ENCODE peak calls at places on chromosome 11, in nine cellular contexts. One of them, this sample, is unnamed.

GRCh38 chr11:92397356-92397755 is 172.7 kb downstream of the FAT3 start:
- DNase-seq in brain microvascular endothelial cell: no peak
- DNase-seq in PC-9: no peak
- DNase-seq in A549: no peak
- DNase-seq in NT2/D1: peak
- DNase-seq in dorsolateral prefrontal cortex: no peak
- DNase-seq in SJCRH30: no peak
- DNase-seq in CD4-positive, CD25-positive, alpha-beta regulatory T cell: no peak
- DNase-seq in upper lobe of right lung: no peak
- DNase-seq in this sample: no peak

GRCh38 chr11:100221791-100222190 is 465.3 kb upstream of the ARHGAP42 start:
- DNase-seq in dorsolateral prefrontal cortex: no peak
- DNase-seq in SJCRH30: no peak
- DNase-seq in CD4-positive, CD25-positive, alpha-beta regulatory T cell: no peak
- DNase-seq in upper lobe of right lung: no peak
- DNase-seq in brain microvascular endothelial cell: no peak
- DNase-seq in PC-9: no peak
- DNase-seq in A549: no peak
- DNase-seq in NT2/D1: no peak
- DNase-seq in this sample: no peak

GRCh38 chr11:2789331-2789730 is 89.5 kb upstream of the KCNQ1OT1 start:
- DNase-seq in PC-9: no peak
- DNase-seq in A549: no peak
- DNase-seq in CD4-positive, CD25-positive, alpha-beta regulatory T cell: no peak
- DNase-seq in dorsolateral prefrontal cortex: peak
- DNase-seq in SJCRH30: no peak
- DNase-seq in upper lobe of right lung: no peak
- DNase-seq in NT2/D1: no peak
- DNase-seq in brain microvascular endothelial cell: no peak
- DNase-seq in this sample: no peak

GRCh38 chr11:9765320-9766101 is 101.6 kb downstream of the SWAP70 start:
- DNase-seq in dorsolateral prefrontal cortex: no peak
- DNase-seq in brain microvascular endothelial cell: peak
- DNase-seq in PC-9: peak
- DNase-seq in upper lobe of right lung: no peak
- DNase-seq in A549: no peak
- DNase-seq in NT2/D1: peak
- DNase-seq in CD4-positive, CD25-positive, alpha-beta regulatory T cell: no peak
- DNase-seq in SJCRH30: peak
- DNase-seq in this sample: no peak

GRCh38 chr11:3877252-3878035 is 22.0 kb downstream of the STIM1 start:
- DNase-seq in CD4-positive, CD25-positive, alpha-beta regulatory T cell: no peak
- DNase-seq in SJCRH30: no peak
- DNase-seq in dorsolateral prefrontal cortex: no peak
- DNase-seq in brain microvascular endothelial cell: no peak
- DNase-seq in A549: no peak
- DNase-seq in upper lobe of right lung: no peak
- DNase-seq in PC-9: no peak
- DNase-seq in NT2/D1: no peak
- DNase-seq in this sample: peak

GRCh38 chr11:57287884-57288283 is 36.9 kb downstream of the TNKS1BP1 start:
- DNase-seq in CD4-positive, CD25-positive, alpha-beta regulatory T cell: no peak
- DNase-seq in brain microvascular endothelial cell: no peak
- DNase-seq in A549: no peak
- DNase-seq in dorsolateral prefrontal cortex: no peak
- DNase-seq in upper lobe of right lung: no peak
- DNase-seq in SJCRH30: no peak
- DNase-seq in PC-9: no peak
- DNase-seq in NT2/D1: no peak
- DNase-seq in this sample: no peak

GRCh38 chr11:38553033-38553432 is 1955.0 kb upstream of the RAG2 start:
- DNase-seq in A549: no peak
- DNase-seq in SJCRH30: peak
- DNase-seq in upper lobe of right lung: no peak
- DNase-seq in NT2/D1: no peak
- DNase-seq in CD4-positive, CD25-positive, alpha-beta regulatory T cell: no peak
- DNase-seq in brain microvascular endothelial cell: no peak
- DNase-seq in PC-9: no peak
- DNase-seq in dorsolateral prefrontal cortex: no peak
- DNase-seq in this sample: no peak

GRCh38 chr11:9773524-9773923 is 109.6 kb downstream of the SWAP70 start:
- DNase-seq in NT2/D1: no peak
- DNase-seq in dorsolateral prefrontal cortex: no peak
- DNase-seq in SJCRH30: no peak
- DNase-seq in A549: no peak
- DNase-seq in CD4-positive, CD25-positive, alpha-beta regulatory T cell: no peak
- DNase-seq in PC-9: no peak
- DNase-seq in upper lobe of right lung: no peak
- DNase-seq in brain microvascular endothelial cell: no peak
- DNase-seq in this sample: no peak

GRCh38 chr11:122150484-122151124 is 34.6 kb upstream of the BLID start:
- DNase-seq in SJCRH30: no peak
- DNase-seq in NT2/D1: no peak
- DNase-seq in CD4-positive, CD25-positive, alpha-beta regulatory T cell: no peak
- DNase-seq in upper lobe of right lung: no peak
- DNase-seq in PC-9: no peak
- DNase-seq in A549: no peak
- DNase-seq in brain microvascular endothelial cell: no peak
- DNase-seq in dorsolateral prefrontal cortex: no peak
- DNase-seq in this sample: no peak

GRCh38 chr11:122155765-122156527 is 39.9 kb upstream of the BLID start:
- DNase-seq in brain microvascular endothelial cell: no peak
- DNase-seq in CD4-positive, CD25-positive, alpha-beta regulatory T cell: no peak
- DNase-seq in PC-9: no peak
- DNase-seq in upper lobe of right lung: no peak
- DNase-seq in dorsolateral prefrontal cortex: no peak
- DNase-seq in SJCRH30: no peak
- DNase-seq in A549: no peak
- DNase-seq in NT2/D1: no peak
- DNase-seq in this sample: no peak

GRCh38 chr11:122154227-122154626 is 38.2 kb upstream of the BLID start:
- DNase-seq in CD4-positive, CD25-positive, alpha-beta regulatory T cell: no peak
- DNase-seq in A549: no peak
- DNase-seq in SJCRH30: no peak
- DNase-seq in dorsolateral prefrontal cortex: no peak
- DNase-seq in NT2/D1: no peak
- DNase-seq in brain microvascular endothelial cell: no peak
- DNase-seq in upper lobe of right lung: no peak
- DNase-seq in PC-9: no peak
- DNase-seq in this sample: no peak

GRCh38 chr11:122155001-122155400 is 39.0 kb upstream of the BLID start:
- DNase-seq in upper lobe of right lung: no peak
- DNase-seq in SJCRH30: no peak
- DNase-seq in NT2/D1: no peak
- DNase-seq in CD4-positive, CD25-positive, alpha-beta regulatory T cell: no peak
- DNase-seq in brain microvascular endothelial cell: no peak
- DNase-seq in PC-9: no peak
- DNase-seq in dorsolateral prefrontal cortex: no peak
- DNase-seq in A549: no peak
- DNase-seq in this sample: no peak

DNA sequence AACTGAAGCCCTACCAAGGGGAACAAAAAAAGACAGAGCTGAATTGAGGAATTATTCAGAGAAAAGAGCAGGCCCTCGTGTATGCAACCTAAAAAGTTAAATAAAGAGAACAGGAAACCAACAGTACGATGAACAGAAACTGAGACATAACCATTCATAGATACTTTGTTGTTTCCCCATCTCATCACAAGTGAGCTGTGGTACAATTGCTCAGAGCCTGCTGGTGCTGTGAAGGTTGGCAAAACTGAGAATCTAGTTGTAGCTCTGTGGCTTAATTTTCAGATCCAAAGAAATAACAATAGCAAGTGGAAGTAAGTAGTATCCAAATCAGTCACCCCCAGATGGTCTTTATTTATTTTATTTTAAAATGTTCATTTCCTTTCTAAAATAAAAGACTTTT is 37.7 kb upstream of the BLID start:
- DNase-seq in A549: no peak
- DNase-seq in brain microvascular endothelial cell: no peak
- DNase-seq in CD4-positive, CD25-positive, alpha-beta regulatory T cell: no peak
- DNase-seq in PC-9: no peak
- DNase-seq in SJCRH30: no peak
- DNase-seq in upper lobe of right lung: no peak
- DNase-seq in dorsolateral prefrontal cortex: no peak
- DNase-seq in NT2/D1: no peak
- DNase-seq in this sample: no peak
- H3K4me3 ChIP-seq in A549: peak
- H3K4me3 ChIP-seq in brain microvascular endothelial cell: no peak
- H3K4me3 ChIP-seq in CD4-positive, CD25-positive, alpha-beta regulatory T cell: no peak
- H3K4me3 ChIP-seq in PC-9: no peak
- H3K4me3 ChIP-seq in SJCRH30: no peak
- H3K4me3 ChIP-seq in upper lobe of right lung: no peak
- H3K4me3 ChIP-seq in dorsolateral prefrontal cortex: peak
- H3K4me3 ChIP-seq in NT2/D1: no peak
- H3K4me3 ChIP-seq in this sample: no peak

GRCh38 chr11:118339281-118340045 is 3.0 kb downstream of the CD3D start:
- DNase-seq in PC-9: no peak
- DNase-seq in CD4-positive, CD25-positive, alpha-beta regulatory T cell: peak
- DNase-seq in upper lobe of right lung: no peak
- DNase-seq in A549: no peak
- DNase-seq in SJCRH30: no peak
- DNase-seq in NT2/D1: no peak
- DNase-seq in brain microvascular endothelial cell: no peak
- DNase-seq in dorsolateral prefrontal cortex: no peak
- DNase-seq in this sample: no peak

GRCh38 chr11:118340437-118340836 is 2.1 kb downstream of the CD3D start:
- DNase-seq in PC-9: no peak
- DNase-seq in upper lobe of right lung: no peak
- DNase-seq in dorsolateral prefrontal cortex: no peak
- DNase-seq in A549: no peak
- DNase-seq in NT2/D1: no peak
- DNase-seq in brain microvascular endothelial cell: no peak
- DNase-seq in SJCRH30: no peak
- DNase-seq in CD4-positive, CD25-positive, alpha-beta regulatory T cell: no peak
- DNase-seq in this sample: no peak

GRCh38 chr11:118341749-118342489 is 586 bp downstream of the CD3D start:
- DNase-seq in SJCRH30: no peak
- DNase-seq in PC-9: no peak
- DNase-seq in dorsolateral prefrontal cortex: no peak
- DNase-seq in upper lobe of right lung: no peak
- DNase-seq in CD4-positive, CD25-positive, alpha-beta regulatory T cell: no peak
- DNase-seq in brain microvascular endothelial cell: no peak
- DNase-seq in NT2/D1: no peak
- DNase-seq in A549: no peak
- DNase-seq in this sample: no peak

GRCh38 chr11:118334746-118335145 is 7.8 kb downstream of the CD3D start:
- DNase-seq in A549: no peak
- DNase-seq in SJCRH30: no peak
- DNase-seq in NT2/D1: no peak
- DNase-seq in PC-9: no peak
- DNase-seq in CD4-positive, CD25-positive, alpha-beta regulatory T cell: peak
- DNase-seq in upper lobe of right lung: no peak
- DNase-seq in brain microvascular endothelial cell: no peak
- DNase-seq in dorsolateral prefrontal cortex: no peak
- DNase-seq in this sample: no peak

GRCh38 chr11:118338637-118339061 is 3.9 kb downstream of the CD3D start:
- DNase-seq in CD4-positive, CD25-positive, alpha-beta regulatory T cell: peak
- DNase-seq in SJCRH30: no peak
- DNase-seq in upper lobe of right lung: no peak
- DNase-seq in dorsolateral prefrontal cortex: no peak
- DNase-seq in NT2/D1: no peak
- DNase-seq in PC-9: no peak
- DNase-seq in A549: no peak
- DNase-seq in brain microvascular endothelial cell: no peak
- DNase-seq in this sample: no peak
- H3K4me3 ChIP-seq in CD4-positive, CD25-positive, alpha-beta regulatory T cell: peak
- H3K4me3 ChIP-seq in SJCRH30: no peak
- H3K4me3 ChIP-seq in upper lobe of right lung: no peak
- H3K4me3 ChIP-seq in dorsolateral prefrontal cortex: no peak
- H3K4me3 ChIP-seq in NT2/D1: no peak
- H3K4me3 ChIP-seq in PC-9: no peak
- H3K4me3 ChIP-seq in A549: no peak
- H3K4me3 ChIP-seq in brain microvascular endothelial cell: no peak
- H3K4me3 ChIP-seq in this sample: no peak

DNA sequence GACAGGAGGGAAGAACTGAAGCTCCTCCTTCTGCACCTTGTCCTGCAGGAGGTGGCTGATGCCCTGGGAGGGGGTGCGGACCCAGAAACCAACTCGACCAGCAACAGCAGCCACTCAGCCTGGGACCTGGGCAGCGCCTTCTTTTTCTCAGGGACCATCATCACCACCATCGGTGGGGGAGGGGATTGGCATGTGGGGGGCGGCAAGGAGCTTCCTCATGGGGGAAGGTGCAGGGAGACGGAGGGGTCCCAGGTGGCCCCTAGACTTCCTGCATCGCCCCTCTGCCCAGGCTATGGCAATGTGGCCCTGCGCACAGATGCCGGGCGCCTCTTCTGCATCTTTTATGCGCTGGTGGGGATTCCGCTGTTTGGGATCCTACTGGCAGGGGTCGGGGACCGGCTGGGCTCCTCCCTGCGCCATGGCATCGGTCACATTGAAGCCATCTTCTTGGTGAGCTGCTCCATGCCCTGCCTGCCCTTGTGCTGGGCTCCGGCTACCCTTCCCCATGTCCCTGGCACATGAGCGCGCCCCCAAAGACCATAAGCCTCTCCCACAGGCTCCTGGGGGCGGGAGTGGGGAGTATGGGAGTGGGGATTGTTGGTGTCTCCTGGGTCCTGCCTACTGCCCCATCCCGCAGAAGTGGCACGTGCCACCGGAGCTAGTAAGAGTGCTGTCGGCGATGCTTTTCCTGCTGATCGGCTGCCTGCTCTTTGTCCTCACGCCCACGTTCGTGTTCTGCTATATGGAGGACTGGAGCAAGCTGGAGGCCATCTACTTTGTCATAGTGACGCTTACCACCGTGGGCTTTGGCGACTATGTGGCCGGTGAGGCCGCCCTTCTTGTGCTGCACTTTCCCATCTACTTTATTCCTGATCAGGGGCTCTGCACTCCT is 3.1 kb upstream of the CATSPERZ start:
- DNase-seq in upper lobe of right lung: no peak
- DNase-seq in A549: no peak
- DNase-seq in CD4-positive, CD25-positive, alpha-beta regulatory T cell: no peak
- DNase-seq in brain microvascular endothelial cell: no peak
- DNase-seq in SJCRH30: no peak
- DNase-seq in NT2/D1: no peak
- DNase-seq in dorsolateral prefrontal cortex: no peak
- DNase-seq in PC-9: no peak
- DNase-seq in this sample: no peak
- H3K4me3 ChIP-seq in upper lobe of right lung: no peak
- H3K4me3 ChIP-seq in A549: no peak
- H3K4me3 ChIP-seq in CD4-positive, CD25-positive, alpha-beta regulatory T cell: no peak
- H3K4me3 ChIP-seq in brain microvascular endothelial cell: no peak
- H3K4me3 ChIP-seq in SJCRH30: no peak
- H3K4me3 ChIP-seq in NT2/D1: no peak
- H3K4me3 ChIP-seq in dorsolateral prefrontal cortex: no peak
- H3K4me3 ChIP-seq in PC-9: no peak
- H3K4me3 ChIP-seq in this sample: no peak

GRCh38 chr11:84319853-84320252 is 1033.7 kb upstream of the CCDC90B start:
- DNase-seq in A549: no peak
- DNase-seq in CD4-positive, CD25-positive, alpha-beta regulatory T cell: no peak
- DNase-seq in SJCRH30: no peak
- DNase-seq in dorsolateral prefrontal cortex: no peak
- DNase-seq in upper lobe of right lung: no peak
- DNase-seq in brain microvascular endothelial cell: no peak
- DNase-seq in NT2/D1: no peak
- DNase-seq in PC-9: no peak
- DNase-seq in this sample: no peak

GRCh38 chr11:84310261-84310660 is 1024.1 kb upstream of the CCDC90B start:
- DNase-seq in PC-9: no peak
- DNase-seq in NT2/D1: no peak
- DNase-seq in CD4-positive, CD25-positive, alpha-beta regulatory T cell: no peak
- DNase-seq in SJCRH30: no peak
- DNase-seq in A549: no peak
- DNase-seq in upper lobe of right lung: no peak
- DNase-seq in dorsolateral prefrontal cortex: no peak
- DNase-seq in brain microvascular endothelial cell: no peak
- DNase-seq in this sample: no peak

GRCh38 chr11:84316866-84317560 is 1030.8 kb upstream of the CCDC90B start:
- DNase-seq in upper lobe of right lung: no peak
- DNase-seq in A549: no peak
- DNase-seq in PC-9: no peak
- DNase-seq in dorsolateral prefrontal cortex: peak
- DNase-seq in SJCRH30: peak
- DNase-seq in CD4-positive, CD25-positive, alpha-beta regulatory T cell: no peak
- DNase-seq in brain microvascular endothelial cell: peak
- DNase-seq in NT2/D1: peak
- DNase-seq in this sample: no peak

DNA sequence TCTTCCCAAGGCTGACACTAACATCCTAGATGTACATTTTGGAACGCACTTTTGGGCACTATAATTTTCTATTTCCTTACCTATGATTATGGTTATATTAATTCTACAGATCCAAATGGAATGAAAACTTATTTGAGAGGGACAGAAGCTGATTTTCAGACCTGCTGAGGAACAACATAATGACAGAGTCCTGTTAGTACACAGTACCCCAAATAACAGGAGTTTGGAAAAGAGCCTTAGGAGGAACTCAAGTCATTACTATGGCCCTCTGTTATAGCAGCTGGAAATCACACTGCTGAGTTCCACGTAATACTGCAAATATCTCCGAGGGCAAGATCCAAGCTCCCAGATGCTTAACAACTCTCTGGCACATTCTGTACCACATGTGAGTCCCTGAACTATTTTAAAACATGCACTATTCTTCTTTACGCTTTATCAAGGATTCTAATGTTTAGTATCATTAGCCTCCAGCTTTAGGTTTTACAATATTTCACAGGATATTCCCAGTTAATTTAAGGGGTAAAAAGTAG is 1027.7 kb upstream of the CCDC90B start:
- DNase-seq in NT2/D1: no peak
- DNase-seq in CD4-positive, CD25-positive, alpha-beta regulatory T cell: no peak
- DNase-seq in A549: no peak
- DNase-seq in upper lobe of right lung: no peak
- DNase-seq in PC-9: no peak
- DNase-seq in brain microvascular endothelial cell: no peak
- DNase-seq in dorsolateral prefrontal cortex: no peak
- DNase-seq in SJCRH30: no peak
- DNase-seq in this sample: no peak
- H3K4me3 ChIP-seq in NT2/D1: no peak
- H3K4me3 ChIP-seq in CD4-positive, CD25-positive, alpha-beta regulatory T cell: no peak
- H3K4me3 ChIP-seq in A549: no peak
- H3K4me3 ChIP-seq in upper lobe of right lung: no peak
- H3K4me3 ChIP-seq in PC-9: no peak
- H3K4me3 ChIP-seq in brain microvascular endothelial cell: no peak
- H3K4me3 ChIP-seq in dorsolateral prefrontal cortex: peak
- H3K4me3 ChIP-seq in SJCRH30: no peak
- H3K4me3 ChIP-seq in this sample: no peak